ENCODE peak calls at places on chromosomes 1 and 21, in five cellular contexts. R, K, P, X and C are unnamed samples.

GRCh38 chr1:68180441-68181164 is 51.7 kb downstream of the WLS start:
- DNase-seq in R (no peak), X (no peak), P (no peak), K (no peak), C (no peak)

GRCh38 chr1:150420560-150421265 is 56.8 kb downstream of the RPRD2 start:
- DNase-seq in P (peak; percentile 25), K (no peak), R (no peak), X (no peak), C (no peak)

GRCh38 chr1:108154323-108154722 is 45.8 kb downstream of the SLC25A24 start:
- DNase-seq in K (no peak), P (no peak), R (no peak), X (no peak), C (no peak)

GRCh38 chr1:52920791-52921291 is 699 bp downstream of the ECHDC2 start:
- DNase-seq in P (no peak), R (peak; percentile 52), K (peak; percentile 35), X (peak; percentile 43), C (peak; percentile 76)

GRCh38 chr1:99456536-99456935 is 189.4 kb upstream of the PALMD start:
- DNase-seq in K (no peak), P (no peak), X (no peak), R (no peak), C (no peak)

GRCh38 chr1:7847599-7847998 is 5.3 kb downstream of the UTS2 start:
- DNase-seq in R (no peak), P (no peak), X (no peak), K (no peak), C (no peak)

GRCh38 chr1:55352801-55353180 is 137.6 kb upstream of the USP24 start:
- DNase-seq in X (no peak), P (no peak), R (no peak), K (no peak), C (no peak)

GRCh38 chr1:231075020-231075419 is 35.0 kb upstream of the FAM89A start:
- DNase-seq in R (no peak), P (no peak), K (no peak), X (no peak), C (no peak)

GRCh38 chr21:42118121-42118795 is 47.1 kb downstream of the UMODL1 start:
- DNase-seq in R (no peak), P (no peak), K (no peak), X (no peak), C (no peak)

GRCh38 chr1:178417858-178418257 is 78.9 kb downstream of the CLEC20A start:
- DNase-seq in K (no peak), X (no peak), R (no peak), P (peak; percentile 77), C (no peak)

GRCh38 chr21:29366532-29366931 is 67.8 kb downstream of the BACH1 start:
- DNase-seq in R (no peak), X (no peak), K (no peak), P (no peak), C (no peak)

GRCh38 chr1:79052829-79053449 is 46.4 kb upstream of the ADGRL4 start:
- DNase-seq in X (no peak), P (no peak), K (no peak), R (no peak), C (no peak)

GRCh38 chr1:106022312-106022902 is 1034.1 kb upstream of the PRMT6 start:
- DNase-seq in R (no peak), P (peak; percentile 54), X (no peak), K (no peak), C (no peak)

GRCh38 chr1:77541162-77541545 is 141.3 kb downstream of the ZZZ3 start:
- DNase-seq in X (no peak), R (no peak), K (no peak), P (no peak), C (no peak)
- H3K4me1 ChIP-seq in X (peaks cover 10% of the 10 kb centered on the region), R (no peaks in the 10 kb centered on the region), K (peaks cover 10% of the 10 kb centered on the region), P (peaks cover 12% of the 10 kb centered on the region), C (peaks cover 6% of the 10 kb centered on the region)

DNA sequence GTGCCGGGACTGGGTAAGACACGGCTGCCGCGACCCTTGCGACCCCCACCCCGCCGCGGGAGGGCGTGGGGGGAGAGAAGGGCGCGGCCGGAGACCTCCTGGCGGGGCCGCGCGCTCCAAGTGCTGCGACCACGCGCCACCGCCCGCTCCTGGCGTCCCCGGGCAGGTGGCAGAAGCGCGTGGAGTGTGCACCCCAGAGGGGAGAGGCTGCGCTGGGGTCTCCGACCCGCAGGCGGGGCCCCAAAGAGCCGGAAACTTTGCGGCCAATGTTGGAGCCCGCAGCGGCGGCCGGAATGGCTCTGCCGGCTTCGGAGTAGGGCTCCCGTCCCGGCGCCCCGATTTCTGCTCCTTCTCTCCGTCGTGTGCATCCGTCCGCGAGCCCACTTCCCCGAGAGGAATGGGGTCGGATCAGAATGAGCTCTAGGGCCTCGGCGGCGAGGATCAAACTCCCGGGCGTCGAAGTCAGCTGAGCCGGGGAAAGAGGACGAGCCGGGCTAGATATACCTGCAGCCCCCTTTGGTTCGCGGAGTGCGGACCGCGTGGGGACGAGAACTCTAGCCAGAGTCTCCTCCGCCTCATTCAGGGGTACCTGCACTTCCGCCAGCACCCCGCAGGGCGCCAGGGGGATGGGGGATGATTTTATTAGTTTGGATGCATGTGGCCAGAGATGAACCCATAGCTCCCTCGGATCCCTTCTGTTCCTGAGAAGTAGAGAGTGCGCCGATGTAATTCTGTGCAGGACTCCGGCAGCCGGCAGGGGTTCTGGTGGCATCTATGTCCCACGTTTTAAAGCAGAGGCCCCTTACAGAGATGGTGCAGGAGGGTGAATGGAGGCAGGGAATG is 751 bp downstream of the STUM start:
- DNase-seq in P (peak; percentile 30), X (no peak), R (peak; percentile 30), K (peak; percentile 20), C (no peak)
- H3K4me3 ChIP-seq in P (peak overlapping the region; percentile 40), X (peak overlapping the region; percentile 73), R (peak overlapping the region; percentile 29), K (peak overlapping the region; percentile 67), C (peak overlapping the region; percentile 74)

DNA sequence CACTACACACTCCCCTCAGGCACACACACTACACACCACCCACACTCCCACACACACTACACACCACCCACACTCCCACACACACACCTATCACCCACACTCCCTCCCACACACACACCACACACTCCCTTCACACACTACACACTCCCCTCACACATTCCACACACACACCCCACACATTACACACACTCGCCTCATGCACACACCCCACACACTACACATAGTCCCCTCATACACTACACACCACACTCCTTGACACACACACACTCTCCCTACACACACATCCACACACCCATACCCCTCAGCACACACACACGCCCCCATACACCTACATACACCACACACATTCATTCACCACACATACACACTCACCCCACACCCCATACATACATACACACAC is 31.0 kb upstream of the SELENON start:
- DNase-seq in K (no peak), R (no peak), P (no peak), X (no peak), C (no peak)
- H3K4me1 ChIP-seq in K (peaks cover 31% of the 10 kb centered on the region), R (peaks cover 11% of the 10 kb centered on the region), P (peaks cover 14% of the 10 kb centered on the region), X (peaks cover 65% of the 10 kb centered on the region), C (peaks cover 8% of the 10 kb centered on the region)

GRCh38 chr1:217425528-217425927 is 205.4 kb downstream of the GPATCH2 start:
- DNase-seq in X (no peak), K (no peak), R (no peak), P (no peak), C (no peak)
- H3K4me3 ChIP-seq in X (no peak overlapping the region), K (no peak overlapping the region), R (no peak overlapping the region), P (no peak overlapping the region), C (no peak overlapping the region)

GRCh38 chr1:201465698-201466290 is 3.2 kb downstream of the PHLDA3 start:
- DNase-seq in X (no peak), K (no peak), P (no peak), R (no peak), C (peak; percentile 68)
- H3K4me1 ChIP-seq in X (peaks cover 83% of the 10 kb centered on the region), K (peaks cover 53% of the 10 kb centered on the region), P (peaks cover 35% of the 10 kb centered on the region), R (peaks cover 3% of the 10 kb centered on the region), C (peaks cover 10% of the 10 kb centered on the region)

GRCh38 chr1:162710349-162710748 is 78.1 kb downstream of the DDR2 start:
- DNase-seq in X (no peak), K (no peak), R (no peak), P (no peak), C (no peak)

GRCh38 chr1:162708286-162708685 is 76.0 kb downstream of the DDR2 start:
- DNase-seq in P (no peak), X (no peak), K (no peak), R (no peak), C (no peak)

GRCh38 chr1:162711066-162711465 is 78.8 kb downstream of the DDR2 start:
- DNase-seq in X (no peak), R (no peak), K (no peak), P (no peak), C (no peak)

GRCh38 chr1:162709870-162710269 is 77.6 kb downstream of the DDR2 start:
- DNase-seq in P (no peak), K (no peak), X (no peak), R (no peak), C (no peak)

GRCh38 chr1:162709132-162709860 is 77.0 kb downstream of the DDR2 start:
- DNase-seq in R (no peak), X (no peak), P (no peak), K (no peak), C (no peak)
- H3K4me3 ChIP-seq in R (no peak overlapping the region), X (no peak overlapping the region), P (no peak overlapping the region), K (no peak overlapping the region), C (no peak overlapping the region)

GRCh38 chr1:232596666-232597303 is 33.1 kb downstream of the SIPA1L2 start:
- DNase-seq in P (no peak), K (no peak), R (no peak), X (no peak), C (no peak)
- H3K4me1 ChIP-seq in P (peaks cover 18% of the 10 kb centered on the region), K (peaks cover 17% of the 10 kb centered on the region), R (no peaks in the 10 kb centered on the region), X (peaks cover 14% of the 10 kb centered on the region), C (peaks cover 30% of the 10 kb centered on the region)

GRCh38 chr1:10767282-10767681 is 29.2 kb downstream of the CASZ1 start:
- DNase-seq in P (no peak), R (no peak), K (no peak), X (no peak), C (peak; percentile 35)

GRCh38 chr1:10764296-10764798 is 32.1 kb downstream of the CASZ1 start:
- DNase-seq in X (no peak), R (no peak), K (no peak), P (no peak), C (no peak)

GRCh38 chr1:10765734-10766478 is 30.5 kb downstream of the CASZ1 start:
- DNase-seq in P (peak; percentile 19), K (no peak), X (peak; percentile 87), R (peak; percentile 82), C (no peak)

GRCh38 chr1:10762875-10763274 is 33.6 kb downstream of the CASZ1 start:
- DNase-seq in R (peak; percentile 58), P (no peak), K (no peak), X (no peak), C (peak; percentile 30)

DNA sequence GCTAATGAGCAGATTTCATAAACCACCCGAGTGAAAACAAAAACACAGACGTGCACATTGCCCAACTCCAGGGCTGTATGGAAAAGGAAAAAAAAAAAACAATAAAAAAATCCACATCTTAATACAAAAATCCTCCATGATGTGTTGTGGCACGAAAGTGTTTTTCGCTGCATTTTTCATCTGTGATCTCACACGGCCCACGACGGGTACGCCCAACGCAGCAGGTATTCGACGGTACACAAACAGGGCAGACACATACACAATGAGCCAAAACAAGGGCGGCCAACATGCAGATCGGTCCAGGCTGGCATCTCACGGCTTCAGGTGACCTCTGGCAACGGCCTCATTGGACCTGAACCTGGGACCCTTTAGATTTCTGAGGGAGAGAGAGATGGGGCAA is 31.1 kb downstream of the CASZ1 start:
- DNase-seq in X (no peak), R (no peak), P (no peak), K (no peak), C (peak; percentile 34)
- H3K4me3 ChIP-seq in X (no peak overlapping the region), R (no peak overlapping the region), P (no peak overlapping the region), K (no peak overlapping the region), C (no peak overlapping the region)